ENCODE peak calls at places on chromosomes 5 and 9, in four cellular contexts. G is heart right ventricle, I is psoas muscle, H is heart left ventricle. E is an unnamed sample.
A peak's percentile ranks its signal among the peaks of the same experiment; 100 is the strongest.

GRCh38 chr9:122053546-122053945 is 39.6 kb downstream of the TTLL11 start:
- DNase-seq in G (no peak), I (no peak), H (no peak), E (no peak)

GRCh38 chr5:111072949-111073682 is 1.6 kb downstream of the TSLP start:
- DNase-seq in G (peak; percentile 76), I (peak; percentile 68), H (peak; percentile 81), E (peak; percentile 30)

GRCh38 chr9:131185924-131186323 is 60.5 kb downstream of the NUP214 start:
- DNase-seq in G (no peak), I (no peak), H (no peak), E (no peak)

GRCh38 chr5:166772770-166773169 is 1518.7 kb upstream of the WWC1 start:
- DNase-seq in G (no peak), I (no peak), H (no peak), E (no peak)

GRCh38 chr5:179166886-179167841 is 107.0 kb downstream of the ZNF354C start:
- DNase-seq in G (peak; percentile 54), I (peak; percentile 58), H (peak; percentile 52), E (peak; percentile 48)

GRCh38 chr9:35333551-35333950 is 156.4 kb upstream of the RUSC2 start:
- DNase-seq in G (no peak), I (no peak), H (no peak), E (no peak)

GRCh38 chr5:14871084-14871572 is 450 bp downstream of the ANKH start:
- DNase-seq in G (peak; percentile 34), I (peak; percentile 37), H (peak; percentile 57), E (no peak)

GRCh38 chr9:128505414-128505765 is 871 bp downstream of the GLE1 start:
- DNase-seq in G (no peak), I (no peak), H (no peak), E (no peak)

GRCh38 chr9:128683340-128684064 is 5.5 kb upstream of the SET start:
- DNase-seq in G (peak; percentile 42), I (no peak), H (peak; percentile 53), E (peak; percentile 73)

GRCh38 chr5:102778478-102778877 is 23.4 kb downstream of the PAM start:
- DNase-seq in G (no peak), I (no peak), H (no peak), E (peak; percentile 19)

GRCh38 chr5:32613050-32613672 is 27.8 kb downstream of the SUB1 start:
- DNase-seq in G (peak; percentile 73), I (peak; percentile 77), H (peak; percentile 82), E (peak; percentile 25)

GRCh38 chr5:80220268-80220897 is 35.5 kb downstream of the SERINC5 start:
- DNase-seq in G (no peak), I (no peak), H (no peak), E (no peak)

GRCh38 chr5:125140855-125141254 is 394.4 kb upstream of the ZNF608 start:
- DNase-seq in G (no peak), I (no peak), H (no peak), E (no peak)

GRCh38 chr9:105127863-105128220 is 116.6 kb upstream of the SLC44A1 start:
- DNase-seq in G (no peak), I (no peak), H (no peak), E (peak; percentile 23)

GRCh38 chr9:68530618-68531017 is 10.1 kb downstream of the TMEM252 start:
- DNase-seq in G (peak; percentile 74), I (peak; percentile 50), H (peak; percentile 89), E (no peak)

GRCh38 chr9:136867480-136867879 is 1.4 kb upstream of the EDF1 start:
- DNase-seq in G (no peak), I (no peak), H (no peak), E (no peak)

GRCh38 chr5:117788596-117788995 is 1199.8 kb downstream of the DTWD2 start:
- DNase-seq in G (no peak), I (no peak), H (no peak), E (no peak)

GRCh38 chr9:131469951-131470350 is 32.8 kb upstream of the POMT1 start:
- DNase-seq in G (no peak), I (no peak), H (no peak), E (no peak)

GRCh38 chr5:136133416-136134383 is 1.1 kb downstream of the SMAD5 start:
- DNase-seq in G (peak; percentile 35), I (peak; percentile 48), H (peak; percentile 61), E (peak; percentile 17)

GRCh38 chr9:78994476-78994875 is 577.3 kb upstream of the TLE4 start:
- DNase-seq in G (no peak), I (no peak), H (no peak), E (no peak)

GRCh38 chr5:168313596-168314204 is 22.3 kb downstream of the WWC1 start:
- DNase-seq in G (no peak), I (no peak), H (no peak), E (no peak)

GRCh38 chr9:125541840-125542243 is 165.2 kb downstream of the MAPKAP1 start:
- DNase-seq in G (peak; percentile 42), I (no peak), H (peak; percentile 57), E (no peak)

GRCh38 chr5:135245521-135246499 is 153.2 kb downstream of the MACROH2A1 start:
- DNase-seq in G (no peak), I (no peak), H (no peak), E (no peak)

GRCh38 chr9:87039809-87040392 is 92.6 kb upstream of the GAS1 start:
- DNase-seq in G (no peak), I (no peak), H (no peak), E (no peak)

GRCh38 chr5:8844206-8844605 is 701.7 kb downstream of the SEMA5A start:
- DNase-seq in G (no peak), I (no peak), H (no peak), E (no peak)

GRCh38 chr5:31193026-31193425 is 460 bp upstream of the CDH6 start:
- DNase-seq in G (no peak), I (no peak), H (no peak), E (no peak)

GRCh38 chr9:135156525-135157510 is 69.3 kb downstream of the OLFM1 start:
- DNase-seq in G (peak; percentile 48), I (peak; percentile 36), H (peak; percentile 48), E (no peak)

GRCh38 chr5:171155621-171156020 is 153.4 kb upstream of the TLX3 start:
- DNase-seq in G (no peak), I (no peak), H (no peak), E (no peak)

GRCh38 chr5:171149333-171149732 is 159.7 kb upstream of the TLX3 start:
- DNase-seq in G (no peak), I (no peak), H (no peak), E (no peak)

GRCh38 chr5:171157233-171157632 is 151.8 kb upstream of the TLX3 start:
- DNase-seq in G (no peak), I (no peak), H (no peak), E (no peak)

GRCh38 chr5:171149772-171150171 is 159.3 kb upstream of the TLX3 start:
- DNase-seq in G (no peak), I (no peak), H (no peak), E (no peak)

GRCh38 chr5:171152382-171152781 is 156.7 kb upstream of the TLX3 start:
- DNase-seq in G (no peak), I (no peak), H (no peak), E (no peak)
- TF ChIP-seq CTCF in G (no peak), I (no peak), H (peak; percentile 6), E (no peak)

GRCh38 chr5:41371741-41372140 is 138.7 kb downstream of the PLCXD3 start:
- DNase-seq in G (no peak), I (no peak), H (no peak), E (no peak)

GRCh38 chr5:41368158-41368557 is 142.2 kb downstream of the PLCXD3 start:
- DNase-seq in G (no peak), I (no peak), H (no peak), E (no peak)

GRCh38 chr5:41369799-41370198 is 140.6 kb downstream of the PLCXD3 start:
- DNase-seq in G (no peak), I (no peak), H (no peak), E (no peak)

GRCh38 chr5:41370482-41370881 is 139.9 kb downstream of the PLCXD3 start:
- DNase-seq in G (no peak), I (no peak), H (no peak), E (no peak)
- H3K4me3 ChIP-seq in G (no peak overlapping the region), I (no peak overlapping the region), H (no peak overlapping the region), E (no peak overlapping the region)

GRCh38 chr5:6745706-6746217 is 32.5 kb downstream of the TENT4A start:
- DNase-seq in G (no peak), I (no peak), H (no peak), E (no peak)
- H3K36me3 ChIP-seq in G (peaks cover 24% of the 10 kb centered on the region), I (peaks cover 92% of the 10 kb centered on the region), H (peaks cover 95% of the 10 kb centered on the region), E (peaks cover 17% of the 10 kb centered on the region)

GRCh38 chr9:114499941-114500528 is 5.2 kb downstream of the WHRN start:
- DNase-seq in G (no peak), I (no peak), H (no peak), E (no peak)
- TF ChIP-seq CTCF in G (no peak), I (no peak), H (no peak), E (no peak)